ENCODE peak calls at places on chromosomes 4 and X, in seven cellular contexts. Y, P, B, L, I, K and H are unnamed samples. For H3K4me1 and H3K27me3, the result is how much of the 10 kb centered on the place peaks cover.

GRCh38 chr4:54005475-54005874 is 58.9 kb downstream of the CHIC2 start:
- DNase-seq in Y (no peak), P (no peak), B (peak), L (no peak), I (no peak), K (no peak), H (no peak)

GRCh38 chrX:150291014-150291413 is 72.1 kb upstream of the MAMLD1 start:
- DNase-seq in Y (no peak), P (peak), B (no peak), L (no peak), I (no peak), K (no peak), H (no peak)

GRCh38 chr4:137226900-137227299 is 305.4 kb downstream of the PCDH18 start:
- DNase-seq in Y (no peak), P (peak), B (peak), L (no peak), I (no peak), K (no peak), H (no peak)

GRCh38 chr4:85725727-85726170 is 250.8 kb downstream of the ARHGAP24 start:
- DNase-seq in Y (no peak), P (no peak), B (no peak), L (no peak), I (no peak), K (no peak), H (peak)

GRCh38 chr4:19455850-19456602 is 795.7 kb upstream of the SLIT2 start:
- DNase-seq in Y (no peak), P (peak), B (no peak), L (no peak), I (no peak), K (no peak), H (no peak)

GRCh38 chr4:81465668-81466357 is 5.9 kb downstream of the RASGEF1B start:
- DNase-seq in Y (no peak), P (no peak), B (no peak), L (no peak), I (no peak), K (no peak), H (no peak)

GRCh38 chrX:31608651-31609050 is 536.8 kb upstream of the FTHL17 start:
- DNase-seq in Y (no peak), P (no peak), B (no peak), L (no peak), I (no peak), K (no peak), H (no peak)

GRCh38 chrX:72312311-72312940 is 6.7 kb upstream of the CITED1 start:
- DNase-seq in Y (no peak), P (no peak), B (no peak), L (no peak), I (no peak), K (no peak), H (no peak)

GRCh38 chr4:41125558-41126311 is 88.6 kb downstream of the APBB2 start:
- DNase-seq in Y (no peak), P (no peak), B (peak), L (no peak), I (no peak), K (no peak), H (no peak)

GRCh38 chrX:155819966-155820491 is 61.1 kb upstream of the VAMP7 start:
- DNase-seq in Y (peak), P (peak), B (peak), L (no peak), I (peak), K (peak), H (peak)

GRCh38 chr4:158347596-158347995 is 137.3 kb downstream of the TMEM144 start:
- DNase-seq in Y (no peak), P (no peak), B (no peak), L (no peak), I (no peak), K (no peak), H (no peak)

GRCh38 chrX:57583477-57583876 is 8.3 kb upstream of the ZXDB start:
- DNase-seq in Y (no peak), P (peak), B (no peak), L (no peak), I (no peak), K (no peak), H (no peak)

GRCh38 chr4:181796502-181796901 is 446.7 kb upstream of the TENM3 start:
- DNase-seq in Y (no peak), P (no peak), B (peak), L (no peak), I (no peak), K (no peak), H (no peak)

GRCh38 chrX:133849676-133850075 is 135.7 kb downstream of the GPC3 start:
- DNase-seq in Y (no peak), P (no peak), B (no peak), L (no peak), I (no peak), K (no peak), H (no peak)

GRCh38 chr4:148061795-148062194 is 329.9 kb downstream of the ARHGAP10 start:
- DNase-seq in Y (no peak), P (no peak), B (no peak), L (no peak), I (no peak), K (no peak), H (peak)

GRCh38 chrX:10137516-10137915 is 19.3 kb upstream of the CLCN4 start:
- DNase-seq in Y (peak), P (no peak), B (no peak), L (no peak), I (no peak), K (no peak), H (no peak)

GRCh38 chr4:7911044-7911578 is 28.6 kb downstream of the AFAP1 start:
- DNase-seq in Y (peak), P (no peak), B (peak), L (no peak), I (no peak), K (peak), H (no peak)

GRCh38 chr4:32429151-32429550 is 1709.0 kb downstream of the PCDH7 start:
- DNase-seq in Y (no peak), P (no peak), B (no peak), L (no peak), I (no peak), K (no peak), H (no peak)

GRCh38 chr4:140083320-140083719 is 70.7 kb downstream of the MAML3 start:
- DNase-seq in Y (no peak), P (no peak), B (no peak), L (no peak), I (no peak), K (no peak), H (no peak)

GRCh38 chr4:143616771-143617170 is 83.7 kb downstream of the FREM3 start:
- DNase-seq in Y (no peak), P (peak), B (no peak), L (no peak), I (no peak), K (no peak), H (no peak)

GRCh38 chr4:92339671-92340070 is 35.9 kb downstream of the GRID2 start:
- DNase-seq in Y (no peak), P (no peak), B (no peak), L (no peak), I (no peak), K (no peak), H (no peak)

GRCh38 chrX:25015486-25016360 is at the start of gene ARX:
- DNase-seq in Y (no peak), P (no peak), B (peak), L (no peak), I (no peak), K (peak), H (no peak)

GRCh38 chr4:151935411-151935810 is 174.6 kb upstream of the GATB start:
- DNase-seq in Y (no peak), P (no peak), B (no peak), L (no peak), I (no peak), K (no peak), H (no peak)

GRCh38 chr4:114021445-114021844 is 42.0 kb upstream of the ARSJ start:
- DNase-seq in Y (no peak), P (no peak), B (no peak), L (no peak), I (no peak), K (no peak), H (no peak)

GRCh38 chrX:80285131-80285773 is 135.0 kb upstream of the TENT5D start:
- DNase-seq in Y (no peak), P (peak), B (peak), L (no peak), I (no peak), K (peak), H (peak)

DNA sequence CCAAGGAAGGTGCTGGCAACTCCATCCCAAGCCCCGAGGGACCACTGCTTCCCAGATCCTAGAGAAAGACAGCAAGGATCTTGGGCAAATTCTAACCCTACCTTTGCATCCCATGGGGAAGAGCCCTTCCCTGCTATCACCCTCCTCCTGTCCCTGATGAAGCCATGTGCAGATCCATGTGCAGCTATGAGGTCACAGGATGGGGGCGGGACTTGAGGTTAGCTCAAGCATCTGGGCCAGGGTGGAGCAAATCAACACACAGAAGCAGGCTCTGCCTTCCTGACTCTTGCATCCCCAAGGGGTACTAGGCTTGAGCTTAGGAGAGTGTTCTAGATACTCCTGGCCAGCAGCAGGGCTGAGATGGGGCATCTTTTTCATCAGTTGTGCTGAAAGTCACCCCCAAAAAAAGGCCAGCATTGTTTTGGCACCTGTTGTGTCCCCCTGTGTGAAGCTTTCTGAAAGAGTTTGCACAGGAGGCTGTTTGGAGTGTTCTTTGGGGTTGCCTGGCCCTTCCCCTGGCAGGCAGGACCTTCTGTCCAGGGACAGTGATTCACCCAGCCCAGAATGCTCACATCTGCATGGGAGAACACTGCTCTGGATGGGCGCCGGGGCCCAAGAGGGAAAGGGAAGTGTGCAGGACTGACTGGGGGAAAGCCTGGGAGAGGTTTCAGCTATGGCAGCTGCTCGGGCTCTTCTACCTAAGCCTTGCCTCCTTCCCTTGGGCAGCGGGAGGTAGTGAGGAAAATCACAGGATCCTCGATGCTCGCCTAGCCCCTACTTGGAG is 50.8 kb downstream of the PRPS1 start:
- DNase-seq in Y (peak), P (no peak), B (peak), L (peak), I (peak), K (peak), H (peak)
- H3K4me1 ChIP-seq in Y (under half), P (under half), B (under half), L (half or more), I (under half), K (under half), H (under half)

GRCh38 chr4:128155231-128155855 is 94.2 kb downstream of the LARP1B start:
- DNase-seq in Y (peak), P (no peak), B (no peak), L (no peak), I (no peak), K (no peak), H (no peak)

GRCh38 chr4:128159967-128160366 is 98.9 kb downstream of the LARP1B start:
- DNase-seq in Y (no peak), P (peak), B (peak), L (no peak), I (no peak), K (no peak), H (no peak)

GRCh38 chr4:128153795-128154194 is 92.7 kb downstream of the LARP1B start:
- DNase-seq in Y (no peak), P (peak), B (no peak), L (no peak), I (no peak), K (no peak), H (no peak)

GRCh38 chr4:128158894-128159293 is 97.8 kb downstream of the LARP1B start:
- DNase-seq in Y (no peak), P (no peak), B (no peak), L (no peak), I (no peak), K (no peak), H (no peak)

GRCh38 chr4:128155874-128156456 is 94.9 kb downstream of the LARP1B start:
- DNase-seq in Y (peak), P (no peak), B (no peak), L (no peak), I (no peak), K (no peak), H (no peak)
- H3K27me3 ChIP-seq in Y (under half), P (under half), B (under half), L (under half), I (under half), K (under half), H (under half)

GRCh38 chrX:15674514-15674898 is 9.9 kb upstream of the CLTRN start:
- DNase-seq in Y (peak), P (peak), B (peak), L (no peak), I (peak), K (no peak), H (peak)
- H3K27ac ChIP-seq in Y (peak), P (peak), B (peak), L (peak), I (peak), K (peak), H (peak)

DNA sequence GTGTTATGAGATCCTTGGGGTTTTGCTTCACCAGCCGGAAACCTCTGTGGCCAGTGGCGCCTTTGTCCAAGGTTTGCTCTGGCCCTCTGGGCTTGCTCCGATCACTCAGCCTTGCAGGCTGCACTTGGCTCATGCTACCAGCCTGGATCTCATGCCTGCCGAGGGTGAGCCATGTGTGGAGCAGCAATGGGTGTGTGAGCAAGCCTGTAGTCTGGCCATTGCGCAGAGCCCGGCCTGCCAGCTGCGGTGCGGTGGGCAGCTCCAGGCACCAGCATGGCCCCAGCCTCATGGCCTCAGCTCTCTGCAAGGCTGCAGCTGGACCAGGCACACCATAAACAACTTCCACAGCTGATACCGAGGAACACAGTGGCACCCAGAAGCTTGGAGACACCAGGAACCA is 17.8 kb downstream of the SULT1B1 start:
- DNase-seq in Y (no peak), P (no peak), B (no peak), L (no peak), I (no peak), K (no peak), H (no peak)
- H3K4me1 ChIP-seq in Y (under half), P (under half), B (under half), L (under half), I (under half), K (under half), H (under half)